ENCODE peak calls at places on chromosomes 13 and 19, in nine cellular contexts. F is GM23338; S is stomach; V is PC-3; J is left ventricle myocardium inferior; M is cardiac fibroblast; G is CD8-positive, alpha-beta T cell; K is H1; I is foreskin fibroblast. N is an unnamed sample.

GRCh38 chr19:52369463-52370340 is at the start of gene ZNF880:
- DNase-seq in F (peak), S (peak), V (peak), J (peak), M (peak), G (peak), K (peak), I (peak), N (peak)

GRCh38 chr13:97139704-97140103 is 82.4 kb upstream of the MBNL2 start:
- DNase-seq in F (no peak), S (no peak), V (no peak), J (no peak), M (no peak), G (no peak), K (no peak), I (no peak), N (no peak)

GRCh38 chr13:30816733-30817132 is 81.4 kb downstream of the ALOX5AP start:
- DNase-seq in F (no peak), S (no peak), V (no peak), J (no peak), M (no peak), G (no peak), K (no peak), I (no peak), N (no peak)

GRCh38 chr19:6234527-6234926 is 45.2 kb downstream of the MLLT1 start:
- DNase-seq in F (no peak), S (no peak), V (no peak), J (no peak), M (no peak), G (no peak), K (no peak), I (no peak), N (no peak)

GRCh38 chr19:6216996-6217751 is 62.6 kb downstream of the MLLT1 start:
- DNase-seq in F (peak), S (no peak), V (no peak), J (no peak), M (peak), G (no peak), K (peak), I (no peak), N (peak)

GRCh38 chr13:111531505-111531904 is 211.1 kb downstream of the TEX29 start:
- DNase-seq in F (no peak), S (no peak), V (peak), J (no peak), M (peak), G (no peak), K (no peak), I (no peak), N (no peak)

GRCh38 chr13:101211261-101211660 is 205.0 kb downstream of the NALCN start:
- DNase-seq in F (no peak), S (no peak), V (peak), J (no peak), M (peak), G (no peak), K (no peak), I (peak), N (peak)

GRCh38 chr19:7459773-7460172 is 29.1 kb downstream of the PEX11G start:
- DNase-seq in F (no peak), S (no peak), V (no peak), J (no peak), M (no peak), G (no peak), K (no peak), I (no peak), N (no peak)

GRCh38 chr13:112445411-112446271 is 69.5 kb downstream of the SPACA7 start:
- DNase-seq in F (no peak), S (peak), V (no peak), J (no peak), M (no peak), G (no peak), K (no peak), I (no peak), N (no peak)

GRCh38 chr19:4662020-4662695 is 8.0 kb downstream of the MYDGF start:
- DNase-seq in F (no peak), S (no peak), V (no peak), J (no peak), M (no peak), G (no peak), K (no peak), I (no peak), N (no peak)

GRCh38 chr13:26888632-26889031 is 128.0 kb upstream of the GPR12 start:
- DNase-seq in F (no peak), S (no peak), V (no peak), J (no peak), M (no peak), G (no peak), K (no peak), I (no peak), N (no peak)

GRCh38 chr13:40776681-40777165 is 5.7 kb upstream of the MRPS31 start:
- DNase-seq in F (no peak), S (no peak), V (peak), J (no peak), M (peak), G (peak), K (no peak), I (peak), N (peak)

GRCh38 chr13:105990256-105990958 is 545.1 kb downstream of the EFNB2 start:
- DNase-seq in F (no peak), S (no peak), V (peak), J (no peak), M (no peak), G (no peak), K (no peak), I (peak), N (no peak)

GRCh38 chr13:66556306-66556705 is 673.8 kb downstream of the PCDH9 start:
- DNase-seq in F (no peak), S (no peak), V (peak), J (no peak), M (peak), G (no peak), K (no peak), I (peak), N (no peak)

GRCh38 chr19:36972594-36972993 is 56.5 kb downstream of the ZNF568 start:
- DNase-seq in F (peak), S (no peak), V (no peak), J (no peak), M (no peak), G (no peak), K (no peak), I (no peak), N (no peak)

GRCh38 chr13:86655561-86655960 is 856.3 kb upstream of the SLITRK6 start:
- DNase-seq in F (no peak), S (no peak), V (no peak), J (no peak), M (no peak), G (no peak), K (no peak), I (no peak), N (no peak)

GRCh38 chr19:52492201-52492960 is 35.1 kb upstream of the ZNF808 start:
- DNase-seq in F (peak), S (no peak), V (no peak), J (no peak), M (no peak), G (no peak), K (peak), I (peak), N (no peak)

GRCh38 chr13:57704031-57704430 is 72.5 kb downstream of the PCDH17 start:
- DNase-seq in F (no peak), S (no peak), V (no peak), J (no peak), M (no peak), G (no peak), K (no peak), I (no peak), N (no peak)

GRCh38 chr13:108494991-108495661 is 134.3 kb upstream of the MYO16 start:
- DNase-seq in F (peak), S (no peak), V (no peak), J (no peak), M (no peak), G (no peak), K (no peak), I (peak), N (no peak)

GRCh38 chr19:41000310-41000737 is 9.2 kb downstream of the CYP2B6 start:
- DNase-seq in F (no peak), S (peak), V (peak), J (no peak), M (no peak), G (no peak), K (no peak), I (peak), N (no peak)

GRCh38 chr13:74129500-74130144 is 4.6 kb downstream of the KLF12 start:
- DNase-seq in F (no peak), S (no peak), V (peak), J (peak), M (no peak), G (no peak), K (no peak), I (peak), N (peak)

GRCh38 chr13:95494082-95494681 is 58.3 kb upstream of the CLDN10 start:
- DNase-seq in F (peak), S (no peak), V (peak), J (no peak), M (peak), G (no peak), K (no peak), I (peak), N (peak)

GRCh38 chr13:43159007-43159406 is 135.6 kb downstream of the DNAJC15 start:
- DNase-seq in F (peak), S (no peak), V (no peak), J (no peak), M (peak), G (no peak), K (no peak), I (peak), N (peak)

GRCh38 chr19:49818691-49819331 is 722 bp downstream of the MED25 start:
- DNase-seq in F (no peak), S (no peak), V (no peak), J (no peak), M (no peak), G (no peak), K (no peak), I (no peak), N (peak)

GRCh38 chr19:40933025-40933424 is 51.0 kb upstream of the CYP2A7 start:
- DNase-seq in F (peak), S (no peak), V (peak), J (no peak), M (no peak), G (no peak), K (no peak), I (no peak), N (peak)

GRCh38 chr13:37136187-37136586 is 30.7 kb upstream of the CSNK1A1L start:
- DNase-seq in F (no peak), S (no peak), V (no peak), J (no peak), M (peak), G (no peak), K (no peak), I (peak), N (peak)

GRCh38 chr13:30352121-30352520 is 44.8 kb upstream of the KATNAL1 start:
- DNase-seq in F (no peak), S (no peak), V (no peak), J (no peak), M (no peak), G (no peak), K (no peak), I (no peak), N (no peak)

GRCh38 chr13:80334582-80335260 is 6.2 kb downstream of the SPRY2 start:
- DNase-seq in F (no peak), S (no peak), V (peak), J (no peak), M (peak), G (no peak), K (no peak), I (peak), N (peak)

GRCh38 chr13:46321494-46322225 is 65.4 kb downstream of the RUBCNL start:
- DNase-seq in F (peak), S (peak), V (peak), J (peak), M (peak), G (peak), K (peak), I (peak), N (peak)

GRCh38 chr19:12521996-12522395 is 29.3 kb downstream of the ZNF564 start:
- DNase-seq in F (peak), S (no peak), V (no peak), J (no peak), M (no peak), G (no peak), K (peak), I (no peak), N (no peak)

GRCh38 chr13:48093588-48093987 is 1.3 kb downstream of the MED4 start:
- DNase-seq in F (no peak), S (no peak), V (no peak), J (no peak), M (no peak), G (no peak), K (no peak), I (no peak), N (no peak)

GRCh38 chr19:18796239-18796638 is 5.1 kb upstream of the COMP start:
- DNase-seq in F (no peak), S (no peak), V (peak), J (no peak), M (no peak), G (no peak), K (no peak), I (no peak), N (no peak)

GRCh38 chr19:10876459-10877240 is 5.3 kb downstream of the CARM1 start:
- DNase-seq in F (no peak), S (no peak), V (no peak), J (peak), M (no peak), G (no peak), K (no peak), I (no peak), N (no peak)

GRCh38 chr19:47274891-47275865 is 493 bp downstream of the INAFM1 start:
- DNase-seq in F (peak), S (no peak), V (peak), J (peak), M (peak), G (no peak), K (no peak), I (peak), N (no peak)

DNA sequence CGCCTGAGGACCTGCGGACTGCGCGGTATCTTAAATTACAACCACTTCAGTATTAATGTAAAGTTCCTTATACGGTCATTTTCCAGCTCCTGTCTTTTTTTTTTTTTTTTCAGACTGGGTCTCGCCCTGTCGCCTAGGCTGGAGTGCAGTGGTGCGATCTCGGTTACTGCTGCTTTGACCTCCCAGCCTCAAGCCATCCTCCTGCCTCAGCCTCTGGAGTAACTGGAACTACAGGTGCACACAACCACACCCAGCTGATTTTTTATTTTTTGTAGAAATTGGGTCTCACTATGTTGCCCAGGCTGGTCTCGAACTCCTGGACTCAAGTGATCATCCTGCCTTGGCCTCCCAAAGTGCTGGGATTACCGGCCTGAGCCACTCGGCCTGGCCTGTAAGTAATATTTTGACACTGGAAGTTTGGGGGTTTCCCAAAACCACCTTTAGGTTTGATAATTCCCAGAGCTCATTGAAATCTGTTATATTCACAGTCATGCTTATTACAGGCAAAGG is 406 bp upstream of the EID2B start:
- DNase-seq in F (no peak), S (no peak), V (no peak), J (no peak), M (no peak), G (no peak), K (no peak), I (no peak), N (no peak)
- TF ChIP-seq CTCF in F (no peak), S (no peak), V (no peak), J (no peak), M (no peak), G (peak), K (no peak), I (no peak), N (no peak)

GRCh38 chr19:1671716-1672037 is 19.3 kb upstream of the TCF3 start:
- DNase-seq in F (no peak), S (no peak), V (no peak), J (no peak), M (no peak), G (no peak), K (no peak), I (no peak), N (no peak)
- H3K4me3 ChIP-seq in F (peak), S (peak), V (peak), J (peak), M (no peak), G (no peak), K (no peak), I (no peak), N (no peak)

DNA sequence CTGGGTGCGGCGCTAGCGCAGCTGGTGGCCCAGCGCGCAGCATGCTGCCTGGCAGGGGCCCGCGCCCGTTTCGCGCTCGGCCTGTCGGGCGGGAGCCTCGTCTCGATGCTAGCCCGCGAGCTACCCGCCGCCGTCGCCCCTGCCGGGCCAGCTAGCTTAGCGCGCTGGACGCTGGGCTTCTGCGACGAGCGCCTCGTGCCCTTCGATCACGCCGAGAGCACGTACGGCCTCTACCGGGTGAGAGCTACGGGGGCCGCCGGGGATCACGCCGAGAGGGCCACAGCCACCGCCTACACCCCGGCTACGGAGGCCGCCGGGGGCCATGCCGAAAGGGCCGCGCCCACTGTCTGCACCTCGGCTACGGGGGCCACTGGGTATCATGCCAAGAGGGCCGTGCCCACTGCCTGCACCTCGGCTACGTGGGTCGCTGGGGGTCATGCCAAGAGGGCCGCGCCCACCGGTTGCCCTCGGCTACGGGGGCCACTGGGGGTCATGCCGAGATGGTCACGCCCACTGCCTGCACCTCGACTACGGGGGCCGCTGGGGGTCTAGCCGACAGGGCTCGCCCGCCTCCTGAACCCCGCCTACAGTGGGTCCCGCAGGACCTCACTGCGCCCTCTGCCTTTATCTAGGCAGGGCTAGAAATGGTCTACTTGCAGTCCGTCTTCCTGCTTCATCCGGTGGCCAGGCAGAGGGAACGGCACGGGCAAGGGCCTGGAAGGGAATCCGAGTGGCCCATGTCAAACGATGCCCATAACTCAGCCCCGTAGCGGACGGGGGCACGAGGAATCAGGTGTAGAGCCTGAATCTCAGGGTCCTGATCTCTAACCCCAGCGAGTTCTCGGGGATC is 500 bp downstream of the PGLS start:
- DNase-seq in F (peak), S (peak), V (peak), J (peak), M (peak), G (peak), K (peak), I (peak), N (peak)
- TF ChIP-seq CTCF in F (peak), S (no peak), V (peak), J (peak), M (no peak), G (no peak), K (peak), I (peak), N (no peak)

GRCh38 chr13:24458736-24459135 is 53.8 kb downstream of the PARP4 start:
- DNase-seq in F (no peak), S (no peak), V (no peak), J (no peak), M (peak), G (no peak), K (no peak), I (no peak), N (peak)

GRCh38 chr13:24460256-24460655 is 52.3 kb downstream of the PARP4 start:
- DNase-seq in F (no peak), S (no peak), V (no peak), J (no peak), M (no peak), G (no peak), K (no peak), I (no peak), N (no peak)

GRCh38 chr13:24459234-24459633 is 53.3 kb downstream of the PARP4 start:
- DNase-seq in F (no peak), S (no peak), V (no peak), J (no peak), M (peak), G (no peak), K (no peak), I (peak), N (peak)

DNA sequence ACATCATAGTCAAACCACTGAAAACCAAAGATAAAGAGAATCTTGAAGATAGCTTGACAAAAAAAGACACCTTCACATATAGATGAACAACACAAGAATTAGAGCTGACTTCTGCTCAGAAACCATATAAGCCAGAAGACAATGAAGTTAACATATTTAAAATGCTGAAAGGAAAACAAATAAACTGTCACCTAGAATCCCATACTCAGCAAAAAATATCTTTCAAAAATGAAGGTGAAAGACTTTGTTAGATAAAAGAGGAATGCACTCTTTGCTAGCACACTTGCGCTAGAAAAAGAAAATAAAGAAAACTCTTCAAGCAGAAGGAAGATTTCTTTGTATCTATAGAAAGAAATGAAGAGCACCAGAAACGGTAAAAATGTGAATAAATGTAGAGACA is 49.5 kb downstream of the PARP4 start:
- DNase-seq in F (no peak), S (no peak), V (no peak), J (no peak), M (no peak), G (no peak), K (no peak), I (no peak), N (no peak)
- H3K4me3 ChIP-seq in F (no peak), S (no peak), V (no peak), J (no peak), M (no peak), G (no peak), K (no peak), I (no peak), N (no peak)

GRCh38 chr19:719081-719512 is 10.4 kb downstream of the PALM start:
- DNase-seq in F (peak), S (no peak), V (no peak), J (peak), M (peak), G (no peak), K (no peak), I (peak), N (peak)
- TF ChIP-seq CTCF in F (no peak), S (no peak), V (no peak), J (no peak), M (no peak), G (no peak), K (no peak), I (no peak), N (no peak)

GRCh38 chr13:75904012-75904411 is 267.9 kb downstream of the LMO7 start:
- DNase-seq in F (no peak), S (no peak), V (no peak), J (no peak), M (no peak), G (no peak), K (no peak), I (no peak), N (no peak)
- H3K4me3 ChIP-seq in F (no peak), S (no peak), V (no peak), J (no peak), M (no peak), G (no peak), K (no peak), I (no peak), N (no peak)

GRCh38 chr13:39602277-39602613 is 748 bp downstream of the LHFPL6 start:
- DNase-seq in F (no peak), S (no peak), V (no peak), J (no peak), M (no peak), G (no peak), K (no peak), I (no peak), N (no peak)
- TF ChIP-seq CTCF in F (no peak), S (no peak), V (no peak), J (no peak), M (no peak), G (no peak), K (no peak), I (no peak), N (no peak)

N was measured in fibroblast of villous mesenchyme.